ENCODE peak calls at places on chromosomes 3 and 15, in eight cellular contexts. D, E, P, Q, L, B, N and V are unnamed samples.

GRCh38 chr15:91136386-91136923 is 36.4 kb downstream of the SV2B start:
- DNase-seq in D (no peak), E (no peak), P (no peak), Q (no peak), L (no peak), B (no peak), N (no peak), V (no peak)

GRCh38 chr3:101643861-101644613 is 32.9 kb downstream of the ZBTB11 start:
- DNase-seq in D (no peak), E (no peak), P (no peak), Q (peak), L (no peak), B (no peak), N (no peak), V (peak)

GRCh38 chr3:11549580-11550140 is 94.1 kb downstream of the VGLL4 start:
- DNase-seq in D (no peak), E (no peak), P (no peak), Q (no peak), L (no peak), B (no peak), N (no peak), V (no peak)

GRCh38 chr3:156964562-156964961 is 138.4 kb downstream of the LEKR1 start:
- DNase-seq in D (no peak), E (no peak), P (no peak), Q (peak), L (no peak), B (no peak), N (no peak), V (no peak)

GRCh38 chr15:32979710-32980109 is 214.8 kb downstream of the FMN1 start:
- DNase-seq in D (no peak), E (no peak), P (no peak), Q (peak), L (no peak), B (no peak), N (no peak), V (no peak)

GRCh38 chr15:69154026-69154425 is 6.4 kb upstream of the GLCE start:
- DNase-seq in D (no peak), E (no peak), P (no peak), Q (peak), L (no peak), B (no peak), N (no peak), V (no peak)

GRCh38 chr3:7293286-7293685 is 432.4 kb downstream of the GRM7 start:
- DNase-seq in D (no peak), E (no peak), P (no peak), Q (no peak), L (no peak), B (no peak), N (no peak), V (no peak)

GRCh38 chr15:73558529-73558928 is 74.7 kb downstream of the NPTN start:
- DNase-seq in D (no peak), E (no peak), P (no peak), Q (no peak), L (no peak), B (no peak), N (no peak), V (no peak)

GRCh38 chr15:100338971-100339444 is 2.8 kb downstream of the ADAMTS17 start:
- DNase-seq in D (no peak), E (no peak), P (peak), Q (peak), L (no peak), B (no peak), N (peak), V (peak)

GRCh38 chr3:28521663-28522062 is 173.0 kb upstream of the AZI2 start:
- DNase-seq in D (no peak), E (no peak), P (no peak), Q (no peak), L (no peak), B (no peak), N (no peak), V (no peak)

GRCh38 chr15:37101634-37102314 is 1.4 kb upstream of the MEIS2 start:
- DNase-seq in D (peak), E (peak), P (no peak), Q (peak), L (peak), B (peak), N (no peak), V (peak)

GRCh38 chr3:181210275-181210674 is 220.7 kb upstream of the DNAJC19 start:
- DNase-seq in D (peak), E (no peak), P (no peak), Q (peak), L (no peak), B (no peak), N (no peak), V (peak)

GRCh38 chr15:51051776-51052175 is 42.9 kb downstream of the TNFAIP8L3 start:
- DNase-seq in D (no peak), E (no peak), P (no peak), Q (no peak), L (peak), B (peak), N (no peak), V (peak)

GRCh38 chr3:126665221-126665936 is 10.5 kb upstream of the TXNRD3 start:
- DNase-seq in D (no peak), E (no peak), P (no peak), Q (no peak), L (no peak), B (no peak), N (no peak), V (no peak)

GRCh38 chr3:194565597-194566190 is 67.5 kb downstream of the TMEM44 start:
- DNase-seq in D (no peak), E (no peak), P (no peak), Q (peak), L (no peak), B (no peak), N (no peak), V (no peak)

GRCh38 chr3:48503406-48504050 is 446 bp downstream of the SHISA5 start:
- DNase-seq in D (no peak), E (no peak), P (no peak), Q (peak), L (peak), B (peak), N (no peak), V (no peak)

GRCh38 chr3:134485075-134485536 is 679 bp downstream of the ANAPC13 start:
- DNase-seq in D (no peak), E (no peak), P (peak), Q (no peak), L (no peak), B (no peak), N (no peak), V (no peak)

GRCh38 chr3:45701167-45701867 is 12.1 kb downstream of the SACM1L start:
- DNase-seq in D (no peak), E (no peak), P (no peak), Q (no peak), L (no peak), B (no peak), N (no peak), V (no peak)

GRCh38 chr3:64696896-64697295 is 9.1 kb upstream of the ADAMTS9 start:
- DNase-seq in D (no peak), E (no peak), P (no peak), Q (no peak), L (no peak), B (no peak), N (no peak), V (no peak)

GRCh38 chr3:134078169-134078821 is 48.6 kb upstream of the SLCO2A1 start:
- DNase-seq in D (no peak), E (no peak), P (no peak), Q (peak), L (peak), B (no peak), N (no peak), V (no peak)

GRCh38 chr3:150227839-150228238 is 180.3 kb upstream of the TSC22D2 start:
- DNase-seq in D (peak), E (peak), P (peak), Q (peak), L (peak), B (peak), N (no peak), V (peak)

GRCh38 chr3:83632526-83632925 is 1326.3 kb upstream of the CADM2 start:
- DNase-seq in D (no peak), E (no peak), P (no peak), Q (no peak), L (no peak), B (no peak), N (no peak), V (no peak)

GRCh38 chr3:331881-332280 is 135.3 kb downstream of the CHL1 start:
- DNase-seq in D (no peak), E (no peak), P (no peak), Q (peak), L (no peak), B (no peak), N (no peak), V (no peak)

GRCh38 chr3:134600685-134601502 is 49.9 kb downstream of the KY start:
- DNase-seq in D (peak), E (no peak), P (peak), Q (peak), L (peak), B (peak), N (peak), V (peak)

GRCh38 chr3:124078978-124079911 is 87.3 kb upstream of the ROPN1 start:
- DNase-seq in D (peak), E (no peak), P (no peak), Q (peak), L (no peak), B (no peak), N (no peak), V (peak)